ENCODE peak calls at places on chromosomes 11 and 22, in six cellular contexts. One of them, this sample, is unnamed. For H3K4me1, the result is how much of the 10 kb centered on the place peaks cover.

GRCh38 chr11:114195981-114196731 is 100.0 kb upstream of the NNMT start:
- DNase-seq in neural progenitor cell: no peak
- DNase-seq in heart left ventricle: no peak
- DNase-seq in cardiac muscle cell: no peak
- DNase-seq in left ventricle myocardium inferior: no peak
- DNase-seq in stomach: peak
- DNase-seq in this sample: no peak

GRCh38 chr11:14248577-14248976 is 110.4 kb downstream of the RRAS2 start:
- DNase-seq in neural progenitor cell: peak
- DNase-seq in heart left ventricle: no peak
- DNase-seq in cardiac muscle cell: peak
- DNase-seq in left ventricle myocardium inferior: no peak
- DNase-seq in stomach: no peak
- DNase-seq in this sample: peak

GRCh38 chr22:31247726-31248125 is 35.6 kb downstream of the LIMK2 start:
- DNase-seq in neural progenitor cell: peak
- DNase-seq in heart left ventricle: no peak
- DNase-seq in cardiac muscle cell: no peak
- DNase-seq in left ventricle myocardium inferior: no peak
- DNase-seq in stomach: no peak
- DNase-seq in this sample: no peak

GRCh38 chr11:83608571-83608970 is 322.4 kb upstream of the CCDC90B start:
- DNase-seq in neural progenitor cell: no peak
- DNase-seq in heart left ventricle: no peak
- DNase-seq in cardiac muscle cell: no peak
- DNase-seq in left ventricle myocardium inferior: no peak
- DNase-seq in stomach: no peak
- DNase-seq in this sample: no peak

GRCh38 chr11:119389611-119390254 is 8.2 kb upstream of the USP2 start:
- DNase-seq in neural progenitor cell: peak
- DNase-seq in heart left ventricle: no peak
- DNase-seq in cardiac muscle cell: no peak
- DNase-seq in left ventricle myocardium inferior: no peak
- DNase-seq in stomach: no peak
- DNase-seq in this sample: no peak

GRCh38 chr11:117876341-117877119 is at the start of gene FXYD6:
- DNase-seq in neural progenitor cell: peak
- DNase-seq in heart left ventricle: peak
- DNase-seq in cardiac muscle cell: peak
- DNase-seq in left ventricle myocardium inferior: peak
- DNase-seq in stomach: no peak
- DNase-seq in this sample: peak

GRCh38 chr22:18091916-18092526 is 14.2 kb downstream of the PEX26 start:
- DNase-seq in neural progenitor cell: no peak
- DNase-seq in heart left ventricle: peak
- DNase-seq in cardiac muscle cell: peak
- DNase-seq in left ventricle myocardium inferior: peak
- DNase-seq in stomach: peak
- DNase-seq in this sample: peak

GRCh38 chr11:110075087-110075821 is 17.9 kb upstream of the ZC3H12C start:
- DNase-seq in neural progenitor cell: no peak
- DNase-seq in heart left ventricle: no peak
- DNase-seq in cardiac muscle cell: no peak
- DNase-seq in left ventricle myocardium inferior: no peak
- DNase-seq in stomach: no peak
- DNase-seq in this sample: peak

GRCh38 chr11:96238563-96239166 is 104.3 kb downstream of the MAML2 start:
- DNase-seq in neural progenitor cell: no peak
- DNase-seq in heart left ventricle: no peak
- DNase-seq in cardiac muscle cell: no peak
- DNase-seq in left ventricle myocardium inferior: no peak
- DNase-seq in stomach: no peak
- DNase-seq in this sample: no peak

GRCh38 chr11:103450241-103450640 is 341.0 kb downstream of the DYNC2H1 start:
- DNase-seq in neural progenitor cell: no peak
- DNase-seq in heart left ventricle: no peak
- DNase-seq in cardiac muscle cell: no peak
- DNase-seq in left ventricle myocardium inferior: no peak
- DNase-seq in stomach: no peak
- DNase-seq in this sample: no peak

GRCh38 chr11:61791737-61792309 is 576 bp downstream of the TMEM258 start:
- DNase-seq in neural progenitor cell: peak
- DNase-seq in heart left ventricle: peak
- DNase-seq in cardiac muscle cell: peak
- DNase-seq in left ventricle myocardium inferior: peak
- DNase-seq in stomach: peak
- DNase-seq in this sample: peak

GRCh38 chr11:79440451-79441158 is at the start of gene TENM4:
- DNase-seq in neural progenitor cell: peak
- DNase-seq in heart left ventricle: peak
- DNase-seq in cardiac muscle cell: peak
- DNase-seq in left ventricle myocardium inferior: peak
- DNase-seq in stomach: peak
- DNase-seq in this sample: peak

GRCh38 chr11:61171907-61172306 is 10.7 kb upstream of the VPS37C start:
- DNase-seq in neural progenitor cell: no peak
- DNase-seq in heart left ventricle: no peak
- DNase-seq in cardiac muscle cell: no peak
- DNase-seq in left ventricle myocardium inferior: no peak
- DNase-seq in stomach: peak
- DNase-seq in this sample: no peak

GRCh38 chr22:25334091-25334490 is 114.7 kb downstream of the CRYBB2 start:
- DNase-seq in neural progenitor cell: peak
- DNase-seq in heart left ventricle: peak
- DNase-seq in cardiac muscle cell: peak
- DNase-seq in left ventricle myocardium inferior: peak
- DNase-seq in stomach: peak
- DNase-seq in this sample: peak

GRCh38 chr11:76629853-76630599 is 40.5 kb downstream of the LRRC32 start:
- DNase-seq in neural progenitor cell: no peak
- DNase-seq in heart left ventricle: peak
- DNase-seq in cardiac muscle cell: no peak
- DNase-seq in left ventricle myocardium inferior: peak
- DNase-seq in stomach: peak
- DNase-seq in this sample: peak

GRCh38 chr11:70759846-70760245 is 361.5 kb downstream of the CTTN start:
- DNase-seq in neural progenitor cell: no peak
- DNase-seq in heart left ventricle: no peak
- DNase-seq in cardiac muscle cell: no peak
- DNase-seq in left ventricle myocardium inferior: no peak
- DNase-seq in stomach: no peak
- DNase-seq in this sample: no peak

GRCh38 chr11:69949327-69949726 is 128.8 kb upstream of the ANO1 start:
- DNase-seq in neural progenitor cell: no peak
- DNase-seq in heart left ventricle: no peak
- DNase-seq in cardiac muscle cell: no peak
- DNase-seq in left ventricle myocardium inferior: peak
- DNase-seq in stomach: peak
- DNase-seq in this sample: no peak

GRCh38 chr22:37442537-37442936 is 15.3 kb upstream of the ELFN2 start:
- DNase-seq in neural progenitor cell: no peak
- DNase-seq in heart left ventricle: no peak
- DNase-seq in cardiac muscle cell: no peak
- DNase-seq in left ventricle myocardium inferior: no peak
- DNase-seq in stomach: no peak
- DNase-seq in this sample: no peak

GRCh38 chr11:74010306-74010981 is 1.6 kb upstream of the UCP3 start:
- DNase-seq in neural progenitor cell: no peak
- DNase-seq in heart left ventricle: no peak
- DNase-seq in cardiac muscle cell: peak
- DNase-seq in left ventricle myocardium inferior: no peak
- DNase-seq in stomach: no peak
- DNase-seq in this sample: no peak

GRCh38 chr11:117796456-117797428 is at the start of gene DSCAML1:
- DNase-seq in neural progenitor cell: peak
- DNase-seq in heart left ventricle: no peak
- DNase-seq in cardiac muscle cell: peak
- DNase-seq in left ventricle myocardium inferior: no peak
- DNase-seq in stomach: no peak
- DNase-seq in this sample: peak

GRCh38 chr11:66957971-66958231 is 282 bp downstream of the PC start:
- DNase-seq in neural progenitor cell: no peak
- DNase-seq in heart left ventricle: no peak
- DNase-seq in cardiac muscle cell: no peak
- DNase-seq in left ventricle myocardium inferior: no peak
- DNase-seq in stomach: no peak
- DNase-seq in this sample: no peak
- H3K4me3 ChIP-seq in neural progenitor cell: peak
- H3K4me3 ChIP-seq in heart left ventricle: peak
- H3K4me3 ChIP-seq in cardiac muscle cell: peak
- H3K4me3 ChIP-seq in left ventricle myocardium inferior: peak
- H3K4me3 ChIP-seq in stomach: peak
- H3K4me3 ChIP-seq in this sample: peak

GRCh38 chr22:47841166-47841565 is 1078.7 kb downstream of the TBC1D22A start:
- DNase-seq in neural progenitor cell: no peak
- DNase-seq in heart left ventricle: no peak
- DNase-seq in cardiac muscle cell: no peak
- DNase-seq in left ventricle myocardium inferior: no peak
- DNase-seq in stomach: no peak
- DNase-seq in this sample: no peak

GRCh38 chr22:47836957-47837356 is 1074.5 kb downstream of the TBC1D22A start:
- DNase-seq in neural progenitor cell: no peak
- DNase-seq in heart left ventricle: no peak
- DNase-seq in cardiac muscle cell: no peak
- DNase-seq in left ventricle myocardium inferior: no peak
- DNase-seq in stomach: no peak
- DNase-seq in this sample: no peak

GRCh38 chr22:47835726-47836125 is 1073.3 kb downstream of the TBC1D22A start:
- DNase-seq in neural progenitor cell: no peak
- DNase-seq in heart left ventricle: no peak
- DNase-seq in cardiac muscle cell: no peak
- DNase-seq in left ventricle myocardium inferior: no peak
- DNase-seq in stomach: no peak
- DNase-seq in this sample: no peak

GRCh38 chr22:47839586-47840245 is 1077.3 kb downstream of the TBC1D22A start:
- DNase-seq in neural progenitor cell: no peak
- DNase-seq in heart left ventricle: no peak
- DNase-seq in cardiac muscle cell: no peak
- DNase-seq in left ventricle myocardium inferior: no peak
- DNase-seq in stomach: no peak
- DNase-seq in this sample: no peak

DNA sequence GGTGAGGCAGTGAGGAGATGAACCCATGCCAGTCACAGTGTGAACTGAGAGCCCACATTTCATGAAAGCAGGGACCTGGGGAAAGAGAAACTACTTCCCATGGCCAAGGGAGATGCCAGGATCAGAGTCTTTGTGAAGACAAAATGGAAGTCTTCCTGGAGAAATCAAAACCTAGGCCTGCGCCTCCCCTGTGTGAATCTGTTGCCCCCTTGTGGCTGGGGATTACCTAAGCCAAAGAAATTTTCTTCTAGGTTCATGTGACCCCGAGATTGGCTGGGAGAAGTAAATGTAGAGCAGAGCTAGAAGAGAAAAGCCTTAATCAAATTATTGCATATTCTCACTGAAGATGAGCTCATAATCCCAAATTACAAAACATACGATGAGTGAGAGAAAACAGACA is 1075.3 kb downstream of the TBC1D22A start:
- DNase-seq in neural progenitor cell: peak
- DNase-seq in heart left ventricle: no peak
- DNase-seq in cardiac muscle cell: no peak
- DNase-seq in left ventricle myocardium inferior: no peak
- DNase-seq in stomach: no peak
- DNase-seq in this sample: no peak
- TF ChIP-seq CTCF in neural progenitor cell: peak
- TF ChIP-seq CTCF in heart left ventricle: no peak
- TF ChIP-seq CTCF in cardiac muscle cell: peak
- TF ChIP-seq CTCF in left ventricle myocardium inferior: peak
- TF ChIP-seq CTCF in stomach: no peak
- TF ChIP-seq CTCF in this sample: no peak

DNA sequence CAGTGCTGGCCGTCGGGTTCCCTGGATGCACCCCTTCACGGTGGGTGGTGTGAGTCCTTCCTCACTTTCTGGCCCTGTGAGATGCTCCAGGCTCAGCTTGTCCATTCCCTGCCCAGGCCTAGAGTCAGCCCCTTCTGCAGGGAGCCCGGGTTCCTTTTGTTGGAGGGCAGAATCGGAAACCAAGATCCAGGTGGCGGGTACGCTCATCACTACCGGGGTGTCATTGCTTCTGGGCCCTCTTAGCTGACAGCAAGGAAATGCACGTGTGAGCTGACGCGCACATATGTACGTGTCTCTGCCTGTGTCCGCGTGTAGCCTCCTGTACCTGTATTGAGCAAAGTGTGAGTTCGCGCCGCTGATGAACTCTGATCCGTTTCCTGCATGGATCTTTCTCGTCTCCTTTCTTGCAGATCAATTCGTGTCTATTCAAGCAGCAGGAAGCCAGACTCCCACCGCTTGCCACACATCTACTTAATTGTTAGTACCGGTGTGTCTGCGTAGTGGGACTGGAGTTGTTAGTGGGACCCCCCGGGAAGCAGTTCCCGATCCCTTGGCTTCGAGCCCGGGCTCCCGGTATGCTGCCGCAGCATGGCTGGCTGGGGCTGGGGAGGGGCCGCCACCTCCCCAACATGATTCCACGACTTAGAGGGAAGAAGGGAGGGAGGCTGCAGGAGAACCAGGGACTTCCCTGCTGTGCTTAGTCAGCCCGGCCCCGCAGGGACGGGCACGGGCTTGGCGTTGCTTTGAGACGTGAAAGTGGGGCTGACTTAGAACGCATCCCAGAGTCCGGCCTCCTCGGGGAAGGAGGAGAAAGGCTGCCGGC is 35.9 kb upstream of the GRAMD4 start:
- DNase-seq in neural progenitor cell: peak
- DNase-seq in heart left ventricle: no peak
- DNase-seq in cardiac muscle cell: no peak
- DNase-seq in left ventricle myocardium inferior: peak
- DNase-seq in stomach: no peak
- DNase-seq in this sample: no peak
- H3K4me1 ChIP-seq in neural progenitor cell: under half
- H3K4me1 ChIP-seq in heart left ventricle: half or more
- H3K4me1 ChIP-seq in cardiac muscle cell: half or more
- H3K4me1 ChIP-seq in left ventricle myocardium inferior: half or more
- H3K4me1 ChIP-seq in stomach: half or more
- H3K4me1 ChIP-seq in this sample: under half

GRCh38 chr11:65790104-65790901 is 3.4 kb downstream of the OVOL1 start:
- DNase-seq in neural progenitor cell: peak
- DNase-seq in heart left ventricle: no peak
- DNase-seq in cardiac muscle cell: no peak
- DNase-seq in left ventricle myocardium inferior: no peak
- DNase-seq in stomach: no peak
- DNase-seq in this sample: no peak
- H3K4me3 ChIP-seq in neural progenitor cell: no peak
- H3K4me3 ChIP-seq in heart left ventricle: no peak
- H3K4me3 ChIP-seq in cardiac muscle cell: no peak
- H3K4me3 ChIP-seq in left ventricle myocardium inferior: no peak
- H3K4me3 ChIP-seq in stomach: no peak
- H3K4me3 ChIP-seq in this sample: no peak